ENCODE peak calls at places on chromosomes 4 and X, in five cellular contexts. One of them, this sample, is unnamed.

GRCh38 chr4:98663226-98664006 is 5.0 kb upstream of the TSPAN5 start:
- DNase-seq in sigmoid colon: no peak
- DNase-seq in suprapubic skin: no peak
- DNase-seq in ovary: no peak
- DNase-seq in A549: no peak
- DNase-seq in this sample: peak

GRCh38 chr4:85457752-85458467 is 17.0 kb upstream of the ARHGAP24 start:
- DNase-seq in suprapubic skin: no peak
- DNase-seq in ovary: no peak
- DNase-seq in A549: no peak
- DNase-seq in sigmoid colon: no peak
- DNase-seq in this sample: peak

GRCh38 chr4:104494822-104495559 is at the start of gene CXXC4:
- DNase-seq in suprapubic skin: peak
- DNase-seq in A549: peak
- DNase-seq in sigmoid colon: peak
- DNase-seq in ovary: peak
- DNase-seq in this sample: peak

GRCh38 chrX:144722307-144722706 is 525.0 kb upstream of the SPANXN1 start:
- DNase-seq in A549: no peak
- DNase-seq in ovary: no peak
- DNase-seq in sigmoid colon: no peak
- DNase-seq in suprapubic skin: no peak
- DNase-seq in this sample: no peak

GRCh38 chr4:67853336-67853735 is 30.5 kb downstream of the TMPRSS11D start:
- DNase-seq in suprapubic skin: no peak
- DNase-seq in ovary: no peak
- DNase-seq in sigmoid colon: no peak
- DNase-seq in A549: no peak
- DNase-seq in this sample: no peak

GRCh38 chrX:72123471-72124185 is 8.1 kb downstream of the RTL5 start:
- DNase-seq in sigmoid colon: peak
- DNase-seq in A549: no peak
- DNase-seq in suprapubic skin: no peak
- DNase-seq in ovary: no peak
- DNase-seq in this sample: peak

GRCh38 chr4:145132521-145133098 is 34.5 kb downstream of the ABCE1 start:
- DNase-seq in suprapubic skin: no peak
- DNase-seq in A549: no peak
- DNase-seq in ovary: no peak
- DNase-seq in sigmoid colon: no peak
- DNase-seq in this sample: no peak

GRCh38 chr4:93771640-93772411 is 56.7 kb upstream of the ATOH1 start:
- DNase-seq in A549: no peak
- DNase-seq in suprapubic skin: no peak
- DNase-seq in ovary: no peak
- DNase-seq in sigmoid colon: no peak
- DNase-seq in this sample: no peak

GRCh38 chr4:152278505-152279301 is 257.2 kb downstream of the FBXW7 start:
- DNase-seq in ovary: no peak
- DNase-seq in sigmoid colon: no peak
- DNase-seq in suprapubic skin: no peak
- DNase-seq in A549: no peak
- DNase-seq in this sample: no peak

GRCh38 chr4:8307714-8308113 is 38.2 kb downstream of the HTRA3 start:
- DNase-seq in ovary: no peak
- DNase-seq in A549: no peak
- DNase-seq in suprapubic skin: peak
- DNase-seq in sigmoid colon: peak
- DNase-seq in this sample: no peak

GRCh38 chr4:69658133-69658532 is 5.1 kb upstream of the UGT2A1 start:
- DNase-seq in ovary: no peak
- DNase-seq in A549: no peak
- DNase-seq in sigmoid colon: no peak
- DNase-seq in suprapubic skin: no peak
- DNase-seq in this sample: no peak

GRCh38 chr4:77653162-77653758 is 47.6 kb downstream of the CXCL13 start:
- DNase-seq in suprapubic skin: no peak
- DNase-seq in ovary: no peak
- DNase-seq in A549: no peak
- DNase-seq in sigmoid colon: no peak
- DNase-seq in this sample: no peak
- TF ChIP-seq EP300 in suprapubic skin: no peak
- TF ChIP-seq EP300 in ovary: no peak
- TF ChIP-seq EP300 in A549: no peak
- TF ChIP-seq EP300 in sigmoid colon: no peak
- TF ChIP-seq EP300 in this sample: no peak

GRCh38 chr4:161279095-161279494 is 884.7 kb downstream of the FSTL5 start:
- DNase-seq in A549: no peak
- DNase-seq in sigmoid colon: no peak
- DNase-seq in ovary: no peak
- DNase-seq in suprapubic skin: no peak
- DNase-seq in this sample: no peak

DNA sequence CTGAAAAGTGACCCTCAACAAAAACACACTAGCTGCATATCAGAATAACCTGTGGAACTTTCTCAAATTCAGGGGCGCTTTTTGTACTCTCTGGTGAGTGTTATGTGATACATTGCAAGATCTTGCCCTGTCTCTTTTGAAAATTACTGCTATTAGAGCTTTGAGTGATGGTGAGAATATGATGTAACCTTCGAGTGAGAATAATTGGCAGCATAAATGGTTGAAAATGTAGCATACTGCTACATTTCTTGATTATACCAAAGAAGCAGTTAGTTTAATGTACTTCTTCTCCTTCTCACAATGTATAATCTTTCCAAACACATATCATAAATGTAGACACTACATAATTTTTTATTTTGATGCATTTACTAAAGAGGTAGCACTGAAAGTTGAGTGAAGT is 882.9 kb downstream of the FSTL5 start:
- DNase-seq in suprapubic skin: no peak
- DNase-seq in ovary: no peak
- DNase-seq in A549: no peak
- DNase-seq in sigmoid colon: no peak
- DNase-seq in this sample: no peak
- TF ChIP-seq EP300 in suprapubic skin: no peak
- TF ChIP-seq EP300 in ovary: no peak
- TF ChIP-seq EP300 in A549: no peak
- TF ChIP-seq EP300 in sigmoid colon: no peak
- TF ChIP-seq EP300 in this sample: no peak

GRCh38 chr4:142091691-142092182 is 455.4 kb downstream of the IL15 start:
- DNase-seq in ovary: no peak
- DNase-seq in sigmoid colon: no peak
- DNase-seq in A549: peak
- DNase-seq in suprapubic skin: no peak
- DNase-seq in this sample: no peak
- TF ChIP-seq EP300 in ovary: peak
- TF ChIP-seq EP300 in sigmoid colon: no peak
- TF ChIP-seq EP300 in A549: peak
- TF ChIP-seq EP300 in suprapubic skin: no peak
- TF ChIP-seq EP300 in this sample: no peak

GRCh38 chr4:78764498-78764961 is 11.6 kb upstream of the BMP2K start:
- DNase-seq in sigmoid colon: no peak
- DNase-seq in suprapubic skin: no peak
- DNase-seq in A549: no peak
- DNase-seq in ovary: no peak
- DNase-seq in this sample: no peak
- TF ChIP-seq EP300 in sigmoid colon: no peak
- TF ChIP-seq EP300 in suprapubic skin: no peak
- TF ChIP-seq EP300 in A549: no peak
- TF ChIP-seq EP300 in ovary: no peak
- TF ChIP-seq EP300 in this sample: no peak

GRCh38 chrX:109890300-109890699 is 112.6 kb upstream of the TMEM164 start:
- DNase-seq in suprapubic skin: no peak
- DNase-seq in A549: no peak
- DNase-seq in sigmoid colon: no peak
- DNase-seq in ovary: no peak
- DNase-seq in this sample: no peak

GRCh38 chrX:109890910-109891502 is 111.9 kb upstream of the TMEM164 start:
- DNase-seq in ovary: peak
- DNase-seq in sigmoid colon: peak
- DNase-seq in A549: peak
- DNase-seq in suprapubic skin: no peak
- DNase-seq in this sample: peak

GRCh38 chrX:109886122-109886761 is 116.7 kb upstream of the TMEM164 start:
- DNase-seq in sigmoid colon: no peak
- DNase-seq in suprapubic skin: no peak
- DNase-seq in ovary: no peak
- DNase-seq in A549: peak
- DNase-seq in this sample: no peak

GRCh38 chrX:109889289-109890006 is 113.5 kb upstream of the TMEM164 start:
- DNase-seq in A549: no peak
- DNase-seq in ovary: no peak
- DNase-seq in sigmoid colon: no peak
- DNase-seq in suprapubic skin: no peak
- DNase-seq in this sample: no peak
- TF ChIP-seq EP300 in A549: no peak
- TF ChIP-seq EP300 in ovary: no peak
- TF ChIP-seq EP300 in sigmoid colon: no peak
- TF ChIP-seq EP300 in suprapubic skin: no peak
- TF ChIP-seq EP300 in this sample: no peak